ENCODE peak calls at places on chromosomes 16 and 17, in seven cellular contexts. H, V, W, G, L, A and O are unnamed samples.

GRCh38 chr17:20116683-20117309 is 107.6 kb downstream of the SPECC1 start:
- DNase-seq in H (peak; percentile 41), V (peak; percentile 43), W (peak; percentile 47), G (peak; percentile 41), L (peak; percentile 55), A (no peak), O (peak; percentile 28)

GRCh38 chr16:19879241-19879792 is 5.3 kb downstream of the GPRC5B start:
- DNase-seq in H (peak; percentile 68), V (no peak), W (peak; percentile 42), G (no peak), L (no peak), A (no peak), O (no peak)

GRCh38 chr16:18839555-18839954 is 38.2 kb upstream of the ARL6IP1 start:
- DNase-seq in H (no peak), V (no peak), W (no peak), G (no peak), L (no peak), A (no peak), O (no peak)

GRCh38 chr17:70552230-70552981 is 383.1 kb downstream of the KCNJ2 start:
- DNase-seq in H (peak; percentile 49), V (no peak), W (no peak), G (no peak), L (peak; percentile 26), A (no peak), O (no peak)

GRCh38 chr17:81365601-81366585 is 29.4 kb upstream of the BAHCC1 start:
- DNase-seq in H (peak; percentile 81), V (peak; percentile 74), W (peak; percentile 71), G (no peak), L (no peak), A (peak; percentile 92), O (peak; percentile 70)

GRCh38 chr16:57788951-57789350 is 13.3 kb downstream of the KIFC3 start:
- DNase-seq in H (no peak), V (no peak), W (no peak), G (no peak), L (no peak), A (no peak), O (no peak)

GRCh38 chr17:49371178-49371834 is 9.3 kb upstream of the ZNF652 start:
- DNase-seq in H (no peak), V (no peak), W (no peak), G (no peak), L (no peak), A (peak; percentile 35), O (no peak)

GRCh38 chr17:83129676-83130075 is 50.3 kb downstream of the METRNL start:
- DNase-seq in H (no peak), V (no peak), W (no peak), G (no peak), L (no peak), A (no peak), O (no peak)

GRCh38 chr17:10357768-10358167 is 15.0 kb downstream of the MYH13 start:
- DNase-seq in H (no peak), V (no peak), W (no peak), G (no peak), L (peak; percentile 51), A (no peak), O (no peak)

GRCh38 chr17:56812971-56813388 is 20.7 kb downstream of the C17orf67 start:
- DNase-seq in H (no peak), V (no peak), W (no peak), G (no peak), L (no peak), A (no peak), O (no peak)

GRCh38 chr16:23587726-23588125 is 8.4 kb downstream of the NDUFAB1 start:
- DNase-seq in H (peak; percentile 96), V (no peak), W (no peak), G (no peak), L (no peak), A (no peak), O (no peak)

GRCh38 chr17:11795906-11796305 is 197.6 kb downstream of the DNAH9 start:
- DNase-seq in H (no peak), V (no peak), W (no peak), G (no peak), L (no peak), A (no peak), O (no peak)

GRCh38 chr16:20598832-20599469 is 22.8 kb upstream of the ACSM2B start:
- DNase-seq in H (no peak), V (no peak), W (no peak), G (no peak), L (no peak), A (no peak), O (no peak)

GRCh38 chr16:997440-998051 is 16.0 kb downstream of the SOX8 start:
- DNase-seq in H (peak; percentile 41), V (no peak), W (peak; percentile 62), G (no peak), L (peak; percentile 72), A (no peak), O (peak; percentile 55)

GRCh38 chr17:3762922-3763776 is 37.8 kb downstream of the ITGAE start:
- DNase-seq in H (no peak), V (no peak), W (no peak), G (no peak), L (no peak), A (no peak), O (no peak)

GRCh38 chr17:64534187-64534586 is 27.4 kb downstream of the CEP95 start:
- DNase-seq in H (no peak), V (no peak), W (no peak), G (no peak), L (peak; percentile 25), A (no peak), O (no peak)

DNA sequence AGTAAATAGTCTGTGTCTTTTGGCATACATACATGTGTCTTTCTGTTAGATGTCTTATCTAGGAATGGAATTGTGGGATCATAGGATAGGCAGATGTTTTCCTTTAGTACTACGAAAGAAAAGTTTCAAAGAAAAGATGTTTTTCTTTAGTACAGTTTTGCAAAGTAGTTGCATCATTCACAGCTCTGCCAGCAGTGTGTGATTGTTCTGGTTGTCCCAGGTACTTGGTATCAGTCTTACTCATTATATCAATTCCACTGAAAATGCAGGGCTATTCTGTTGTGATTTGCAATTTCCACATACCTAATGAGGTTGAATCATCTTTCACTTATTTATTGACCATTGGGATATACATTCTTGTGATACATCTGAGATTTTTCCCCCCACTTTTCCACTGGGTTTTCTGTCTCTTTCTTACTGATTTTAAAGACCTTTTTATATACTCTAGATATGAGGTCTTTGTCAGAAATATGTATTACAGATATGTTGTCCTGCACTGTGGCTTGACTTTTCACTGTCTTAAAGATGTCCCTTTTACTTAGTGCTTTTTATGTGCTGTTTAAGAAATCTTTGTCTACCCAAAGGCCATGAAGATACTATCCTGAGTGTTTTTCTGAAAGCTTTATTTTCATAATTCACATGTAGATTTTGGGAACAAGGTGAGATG is 173.4 kb downstream of the MRTFB start:
- DNase-seq in H (peak; percentile 44), V (no peak), W (no peak), G (no peak), L (no peak), A (no peak), O (no peak)
- TF ChIP-seq POLR2A in H (no peak), V (no peak), W (no peak), G (no peak), L (no peak), A (no peak), O (no peak)

GRCh38 chr16:87527055-87527724 is 34.4 kb upstream of the ZCCHC14 start:
- DNase-seq in H (no peak), V (no peak), W (no peak), G (no peak), L (no peak), A (no peak), O (no peak)

GRCh38 chr16:87525352-87525751 is 32.5 kb upstream of the ZCCHC14 start:
- DNase-seq in H (no peak), V (no peak), W (no peak), G (no peak), L (no peak), A (no peak), O (no peak)

GRCh38 chr16:87526238-87526947 is 33.6 kb upstream of the ZCCHC14 start:
- DNase-seq in H (no peak), V (no peak), W (no peak), G (no peak), L (no peak), A (no peak), O (no peak)

GRCh38 chr16:87531418-87531817 is 38.6 kb upstream of the ZCCHC14 start:
- DNase-seq in H (no peak), V (no peak), W (no peak), G (no peak), L (no peak), A (no peak), O (no peak)

GRCh38 chr16:87528690-87529579 is 36.1 kb upstream of the ZCCHC14 start:
- DNase-seq in H (no peak), V (no peak), W (no peak), G (no peak), L (no peak), A (no peak), O (no peak)
- H3K4me1 ChIP-seq in H (no peaks in the 10 kb centered on the region), V (no peaks in the 10 kb centered on the region), W (no peaks in the 10 kb centered on the region), G (no peaks in the 10 kb centered on the region), L (no peaks in the 10 kb centered on the region), A (no peaks in the 10 kb centered on the region), O (no peaks in the 10 kb centered on the region)

GRCh38 chr17:30378797-30379302 is at the start of gene CPD:
- DNase-seq in H (peak; percentile 92), V (peak; percentile 99), W (peak; percentile 96), G (peak; percentile 96), L (peak; percentile 96), A (peak; percentile 98), O (peak; percentile 97)
- TF ChIP-seq POLR2A in H (peak; percentile 87), V (peak; percentile 89), W (peak; percentile 74), G (peak; percentile 89), L (peak; percentile 89), A (peak; percentile 83), O (peak; percentile 93)

GRCh38 chr16:73066927-73067670 is 19.2 kb upstream of the ZFHX3 start:
- DNase-seq in H (peak; percentile 75), V (no peak), W (no peak), G (no peak), L (no peak), A (peak; percentile 70), O (no peak)

GRCh38 chr16:73066321-73066926 is 18.5 kb upstream of the ZFHX3 start:
- DNase-seq in H (no peak), V (no peak), W (no peak), G (no peak), L (no peak), A (no peak), O (no peak)

GRCh38 chr16:73064996-73065349 is 17.0 kb upstream of the ZFHX3 start:
- DNase-seq in H (no peak), V (no peak), W (no peak), G (no peak), L (no peak), A (peak; percentile 74), O (no peak)

GRCh38 chr16:73064227-73064995 is 16.5 kb upstream of the ZFHX3 start:
- DNase-seq in H (peak; percentile 78), V (no peak), W (peak; percentile 74), G (no peak), L (no peak), A (peak; percentile 64), O (no peak)

DNA sequence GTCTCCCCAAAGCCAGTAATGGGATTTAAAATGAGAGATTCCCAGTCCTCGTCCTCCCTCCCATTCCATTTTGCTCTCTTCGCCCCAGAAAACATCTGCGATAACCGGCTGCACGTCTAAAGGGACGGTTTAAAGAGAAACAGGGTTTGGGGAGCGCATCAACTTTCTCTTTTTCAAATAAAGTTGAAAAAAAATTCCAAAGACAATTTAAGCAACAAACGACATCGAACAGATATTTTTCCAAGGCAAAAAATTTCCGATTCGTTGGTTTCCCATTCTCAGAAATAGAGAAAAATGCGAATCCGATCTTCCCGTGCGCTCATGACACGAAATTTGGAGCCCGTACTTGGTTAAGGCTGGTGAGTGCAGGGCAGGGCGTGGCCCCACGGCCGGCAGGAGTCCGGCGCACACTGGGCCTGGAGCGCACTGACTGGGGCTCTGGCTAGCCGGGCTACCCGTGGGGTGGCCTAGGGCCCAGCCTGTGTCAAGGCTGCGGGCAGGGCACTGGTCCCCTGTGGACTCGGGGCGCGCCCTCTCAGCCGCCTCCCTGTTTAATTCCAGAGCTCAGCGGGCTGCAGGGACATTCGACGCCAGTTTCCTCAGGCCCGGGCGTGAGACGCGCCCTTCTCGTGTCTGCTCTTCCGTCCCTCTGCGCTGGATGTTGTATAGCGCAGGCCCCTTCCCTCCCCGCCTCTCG is 17.8 kb upstream of the ZFHX3 start:
- DNase-seq in H (no peak), V (peak; percentile 26), W (no peak), G (no peak), L (no peak), A (peak; percentile 79), O (no peak)
- H3K4me1 ChIP-seq in H (peaks cover 34% of the 10 kb centered on the region), V (no peaks in the 10 kb centered on the region), W (peaks cover 26% of the 10 kb centered on the region), G (peaks cover 4% of the 10 kb centered on the region), L (peaks cover 58% of the 10 kb centered on the region), A (peaks cover 49% of the 10 kb centered on the region), O (peaks cover 12% of the 10 kb centered on the region)